ENCODE peak calls at places on chromosomes 4 and X, in six cellular contexts. U, Z, M, Q, Y and G are unnamed samples. For H3K36me3, the result is how much of the 10 kb centered on the place peaks cover.

GRCh38 chrX:154505726-154506125 is 10.3 kb downstream of the FAM3A start:
- DNase-seq in U (no peak), Z (no peak), M (no peak), Q (no peak), Y (no peak), G (no peak)

GRCh38 chrX:1487401-1487800 is 34.7 kb upstream of the ASMTL start:
- DNase-seq in U (no peak), Z (no peak), M (no peak), Q (no peak), Y (no peak), G (no peak)

GRCh38 chr4:42523066-42523718 is 125.9 kb downstream of the SHISA3 start:
- DNase-seq in U (no peak), Z (no peak), M (no peak), Q (no peak), Y (no peak), G (no peak)

GRCh38 chr4:70114091-70114490 is 39.9 kb upstream of the PRR27 start:
- DNase-seq in U (no peak), Z (no peak), M (no peak), Q (no peak), Y (no peak), G (no peak)

GRCh38 chrX:119501511-119502148 is 33.4 kb downstream of the SLC25A5 start:
- DNase-seq in U (no peak), Z (no peak), M (no peak), Q (no peak), Y (no peak), G (no peak)

GRCh38 chr4:37889849-37890500 is 909 bp upstream of the TBC1D1 start:
- DNase-seq in U (no peak), Z (no peak), M (peak), Q (no peak), Y (no peak), G (no peak)

GRCh38 chrX:151680805-151681204 is 14.5 kb upstream of the PRRG3 start:
- DNase-seq in U (no peak), Z (peak), M (no peak), Q (no peak), Y (peak), G (no peak)

GRCh38 chr4:170420255-170420693 is 330.5 kb upstream of the AADAT start:
- DNase-seq in U (no peak), Z (no peak), M (no peak), Q (no peak), Y (no peak), G (no peak)

GRCh38 chr4:71251266-71251665 is 87.6 kb upstream of the SLC4A4 start:
- DNase-seq in U (no peak), Z (no peak), M (no peak), Q (no peak), Y (no peak), G (no peak)

GRCh38 chr4:20260821-20261220 is 9.1 kb downstream of the SLIT2 start:
- DNase-seq in U (no peak), Z (no peak), M (no peak), Q (no peak), Y (no peak), G (no peak)

GRCh38 chrX:153371256-153371655 is 29.9 kb downstream of the PNMA6E start:
- DNase-seq in U (no peak), Z (no peak), M (no peak), Q (no peak), Y (no peak), G (no peak)

GRCh38 chr4:35250771-35251170 is 993.5 kb downstream of the ARAP2 start:
- DNase-seq in U (no peak), Z (no peak), M (no peak), Q (no peak), Y (no peak), G (no peak)

GRCh38 chr4:161382655-161383054 is 781.1 kb downstream of the FSTL5 start:
- DNase-seq in U (no peak), Z (no peak), M (no peak), Q (no peak), Y (no peak), G (no peak)

GRCh38 chr4:88104902-88105610 is 53.4 kb downstream of the ABCG2 start:
- DNase-seq in U (no peak), Z (no peak), M (no peak), Q (peak), Y (no peak), G (no peak)

GRCh38 chr4:71187399-71188196 is 151.2 kb upstream of the SLC4A4 start:
- DNase-seq in U (no peak), Z (no peak), M (peak), Q (no peak), Y (no peak), G (no peak)

GRCh38 chrX:54811301-54811885 is 3.8 kb downstream of the MAGED2 start:
- DNase-seq in U (no peak), Z (no peak), M (no peak), Q (no peak), Y (no peak), G (peak)

GRCh38 chr4:166459616-166460015 is 586.6 kb downstream of the TLL1 start:
- DNase-seq in U (no peak), Z (no peak), M (no peak), Q (no peak), Y (no peak), G (no peak)

GRCh38 chr4:81220269-81220668 is 5.2 kb upstream of the PRKG2 start:
- DNase-seq in U (no peak), Z (no peak), M (no peak), Q (no peak), Y (no peak), G (no peak)

GRCh38 chr4:71093745-71094144 is 100.3 kb downstream of the DCK start:
- DNase-seq in U (no peak), Z (no peak), M (no peak), Q (no peak), Y (no peak), G (no peak)

GRCh38 chr4:99300934-99301333 is 10.1 kb upstream of the ADH1A start:
- DNase-seq in U (no peak), Z (no peak), M (peak), Q (peak), Y (no peak), G (no peak)

GRCh38 chr4:57442834-57443291 is 332.7 kb upstream of the IGFBP7 start:
- DNase-seq in U (no peak), Z (peak), M (peak), Q (peak), Y (no peak), G (no peak)

GRCh38 chr4:48243429-48243828 is 26.2 kb downstream of the TEC start:
- DNase-seq in U (no peak), Z (no peak), M (no peak), Q (no peak), Y (no peak), G (no peak)

GRCh38 chr4:60743654-60744053 is 456.5 kb upstream of the ADGRL3 start:
- DNase-seq in U (no peak), Z (no peak), M (no peak), Q (peak), Y (no peak), G (no peak)

GRCh38 chr4:170872794-170873193 is 783.0 kb upstream of the AADAT start:
- DNase-seq in U (no peak), Z (no peak), M (no peak), Q (no peak), Y (no peak), G (no peak)

GRCh38 chr4:67721317-67721769 is 20.4 kb upstream of the UBA6 start:
- DNase-seq in U (no peak), Z (no peak), M (no peak), Q (no peak), Y (no peak), G (no peak)

GRCh38 chrX:56233682-56234081 is 1.5 kb downstream of the KLF8 start:
- DNase-seq in U (no peak), Z (no peak), M (peak), Q (no peak), Y (no peak), G (no peak)

GRCh38 chr4:176769519-176769918 is 23.2 kb downstream of the VEGFC start:
- DNase-seq in U (no peak), Z (no peak), M (no peak), Q (no peak), Y (no peak), G (no peak)

DNA sequence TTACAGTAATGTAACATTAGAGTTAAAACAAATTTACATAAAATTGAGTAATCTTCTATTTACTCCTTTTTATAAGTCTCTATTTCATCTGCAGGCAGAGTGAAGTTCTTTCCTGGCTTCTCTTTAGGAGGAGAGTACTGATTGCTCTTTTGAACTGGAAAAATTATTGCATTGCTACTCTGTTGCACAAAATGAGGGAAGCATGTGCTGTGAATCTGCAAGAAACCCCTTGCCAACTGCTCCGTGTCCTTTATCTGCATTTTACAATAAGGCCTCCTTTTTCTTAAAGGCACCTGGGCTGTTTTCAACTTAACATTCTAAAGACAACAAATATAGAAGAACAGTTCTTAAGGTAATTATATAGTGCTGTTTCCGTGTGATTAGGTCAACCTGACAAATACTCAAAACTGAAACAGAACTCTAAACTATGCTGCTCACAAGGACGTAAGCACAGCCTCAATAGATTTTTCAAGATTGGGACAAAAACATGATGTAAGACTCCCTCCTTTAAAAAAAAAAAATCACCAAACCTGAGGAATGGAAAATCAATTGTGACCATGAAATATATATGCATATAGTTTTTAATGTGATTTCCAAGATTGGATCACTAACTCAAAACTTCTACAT is 716.6 kb upstream of the INTU start:
- DNase-seq in U (no peak), Z (no peak), M (no peak), Q (peak), Y (no peak), G (no peak)
- H3K27ac ChIP-seq in U (no peak), Z (no peak), M (no peak), Q (peak), Y (no peak), G (no peak)

DNA sequence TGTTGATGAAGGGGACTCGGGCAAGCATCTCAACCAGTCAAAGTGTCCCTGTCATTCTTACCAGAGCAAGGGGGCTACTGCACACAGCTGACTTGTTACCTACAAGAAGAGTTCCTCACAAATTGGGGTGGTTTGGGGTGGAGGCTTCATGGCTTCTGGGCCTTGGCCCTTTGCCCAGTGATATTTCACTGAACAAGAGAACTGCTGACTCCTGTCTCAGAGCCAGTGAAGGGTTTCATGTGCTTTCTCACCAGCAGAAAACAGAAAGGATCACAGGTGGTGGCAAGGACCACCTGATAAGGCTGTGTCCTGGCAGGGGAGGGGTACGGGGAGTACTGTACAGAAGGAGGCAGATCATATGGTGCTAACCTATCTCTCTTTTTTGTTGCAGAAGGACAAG is 53.5 kb downstream of the DLG3 start:
- DNase-seq in U (no peak), Z (peak), M (no peak), Q (no peak), Y (no peak), G (no peak)
- H3K36me3 ChIP-seq in U (half or more), Z (under half), M (under half), Q (under half), Y (under half), G (under half)

DNA sequence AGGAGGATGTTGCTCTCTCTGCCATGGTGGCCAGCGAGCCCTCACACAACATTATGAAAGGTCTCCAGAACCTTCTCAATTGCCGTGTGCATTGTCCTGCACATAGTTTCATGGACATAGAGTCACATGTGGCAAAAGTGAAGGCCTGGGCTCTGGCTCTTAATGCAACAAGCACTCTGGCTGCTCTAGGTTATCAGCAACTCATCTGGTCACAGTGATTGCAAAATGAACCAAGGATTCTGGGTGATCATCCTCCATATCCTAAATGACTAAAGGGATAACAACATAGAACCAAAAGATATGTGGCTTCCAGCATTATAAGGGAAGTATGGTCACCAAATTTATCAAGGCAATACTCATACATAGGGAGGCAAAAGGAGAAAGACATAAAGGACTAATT is 175.2 kb downstream of the MGST2 start:
- DNase-seq in U (no peak), Z (no peak), M (no peak), Q (no peak), Y (no peak), G (no peak)
- H3K27ac ChIP-seq in U (no peak), Z (no peak), M (no peak), Q (no peak), Y (no peak), G (no peak)

GRCh38 chr4:7590205-7590604 is 155.5 kb upstream of the PSAPL1 start:
- DNase-seq in U (no peak), Z (no peak), M (no peak), Q (no peak), Y (no peak), G (no peak)

GRCh38 chr4:7591409-7592063 is 156.8 kb upstream of the PSAPL1 start:
- DNase-seq in U (no peak), Z (no peak), M (no peak), Q (no peak), Y (no peak), G (no peak)

GRCh38 chr4:7595883-7596535 is 161.3 kb upstream of the PSAPL1 start:
- DNase-seq in U (no peak), Z (no peak), M (no peak), Q (no peak), Y (no peak), G (no peak)

GRCh38 chr4:7597281-7597680 is 162.6 kb upstream of the PSAPL1 start:
- DNase-seq in U (no peak), Z (no peak), M (no peak), Q (no peak), Y (no peak), G (no peak)

GRCh38 chr4:7594013-7594412 is 159.3 kb upstream of the PSAPL1 start:
- DNase-seq in U (no peak), Z (no peak), M (no peak), Q (no peak), Y (no peak), G (no peak)
- H3K36me3 ChIP-seq in U (under half), Z (under half), M (under half), Q (under half), Y (under half), G (under half)

GRCh38 chr4:110020139-110020538 is 107.5 kb downstream of the EGF start:
- DNase-seq in U (no peak), Z (no peak), M (no peak), Q (no peak), Y (no peak), G (no peak)
- H3K27ac ChIP-seq in U (no peak), Z (no peak), M (no peak), Q (peak), Y (no peak), G (no peak)

DNA sequence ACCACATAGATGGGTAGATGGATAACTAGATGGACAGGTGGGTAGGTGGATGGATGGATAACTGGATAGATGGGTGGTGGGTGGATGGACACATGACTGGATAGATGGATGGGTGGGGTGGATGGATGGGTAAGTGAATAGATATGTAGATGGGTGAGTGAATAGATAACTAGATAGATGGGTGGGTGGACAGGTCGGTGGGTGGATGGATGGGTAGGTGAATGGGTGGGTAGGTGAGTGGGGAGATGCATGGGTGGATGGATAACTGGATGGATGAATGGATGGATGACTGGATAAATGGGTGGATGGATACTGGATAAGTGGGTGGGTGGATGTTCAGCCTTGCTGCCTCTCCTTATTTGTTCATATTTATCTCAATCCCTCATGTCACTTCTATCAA is 52.1 kb upstream of the MTNR1A start:
- DNase-seq in U (no peak), Z (no peak), M (no peak), Q (no peak), Y (no peak), G (no peak)
- H3K36me3 ChIP-seq in U (half or more), Z (under half), M (half or more), Q (under half), Y (under half), G (under half)

GRCh38 chr4:52729586-52729985 is 21.6 kb downstream of the ERVMER34-1 start:
- DNase-seq in U (no peak), Z (no peak), M (no peak), Q (no peak), Y (no peak), G (no peak)
- H3K27ac ChIP-seq in U (no peak), Z (no peak), M (no peak), Q (no peak), Y (no peak), G (no peak)

DNA sequence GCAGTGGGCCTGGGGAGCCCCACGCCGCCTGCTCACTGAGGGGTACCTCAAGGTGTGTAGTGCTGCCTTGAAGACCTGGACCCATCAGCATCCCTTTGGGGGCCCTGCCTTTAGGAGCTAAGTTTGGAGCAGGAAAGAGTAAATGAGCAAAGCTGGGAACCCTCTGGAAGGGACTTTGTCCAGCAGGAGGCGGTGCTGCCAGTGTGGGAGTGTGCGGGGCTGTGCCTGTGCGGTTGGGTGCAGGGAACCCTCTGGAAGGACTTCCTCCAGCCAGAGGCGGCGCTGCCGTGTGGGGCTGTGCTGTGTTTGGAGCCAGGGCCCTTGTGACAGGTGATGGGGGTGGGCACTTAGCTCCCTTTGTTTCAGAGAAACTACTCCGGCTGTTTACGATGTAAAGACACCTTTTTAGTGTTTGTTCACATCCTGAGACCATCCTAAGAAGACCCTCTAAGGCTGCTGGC is 25.8 kb downstream of the RGS12 start:
- DNase-seq in U (no peak), Z (no peak), M (no peak), Q (no peak), Y (no peak), G (no peak)
- H3K36me3 ChIP-seq in U (under half), Z (under half), M (under half), Q (under half), Y (under half), G (under half)

GRCh38 chr4:139744232-139744631 is 78.6 kb downstream of the MGST2 start:
- DNase-seq in U (no peak), Z (no peak), M (no peak), Q (no peak), Y (no peak), G (no peak)

GRCh38 chr4:139746430-139746829 is 80.8 kb downstream of the MGST2 start:
- DNase-seq in U (no peak), Z (no peak), M (no peak), Q (no peak), Y (no peak), G (no peak)

GRCh38 chr4:139743027-139743426 is 77.4 kb downstream of the MGST2 start:
- DNase-seq in U (no peak), Z (no peak), M (no peak), Q (no peak), Y (no peak), G (no peak)

GRCh38 chr4:139749313-139749712 is 83.7 kb downstream of the MGST2 start:
- DNase-seq in U (no peak), Z (no peak), M (no peak), Q (peak), Y (no peak), G (no peak)

GRCh38 chr4:139745111-139745639 is 79.6 kb downstream of the MGST2 start:
- DNase-seq in U (no peak), Z (no peak), M (no peak), Q (no peak), Y (no peak), G (no peak)
- H3K27ac ChIP-seq in U (no peak), Z (no peak), M (no peak), Q (no peak), Y (no peak), G (no peak)